ENCODE peak calls at places on chromosomes 16 and 17, in five cellular contexts. One of them, this sample, is unnamed. For H3K27me3, the result is how much of the 10 kb centered on the place peaks cover.

GRCh38 chr16:55717326-55717725 is 61.5 kb downstream of the SLC6A2 start:
- DNase-seq in HCT116: no peak
- DNase-seq in Panc1: no peak
- DNase-seq in IMR-90: no peak
- DNase-seq in GM12878: no peak
- DNase-seq in this sample: no peak

GRCh38 chr16:79762217-79762616 is 161.7 kb upstream of the MAF start:
- DNase-seq in HCT116: no peak
- DNase-seq in Panc1: no peak
- DNase-seq in IMR-90: no peak
- DNase-seq in GM12878: no peak
- DNase-seq in this sample: no peak

GRCh38 chr17:9022553-9023388 is 1.5 kb downstream of the NTN1 start:
- DNase-seq in HCT116: no peak
- DNase-seq in Panc1: no peak
- DNase-seq in IMR-90: no peak
- DNase-seq in GM12878: no peak
- DNase-seq in this sample: no peak

GRCh38 chr17:4782652-4783051 is 3.5 kb downstream of the VMO1 start:
- DNase-seq in HCT116: no peak
- DNase-seq in Panc1: no peak
- DNase-seq in IMR-90: no peak
- DNase-seq in GM12878: no peak
- DNase-seq in this sample: no peak

GRCh38 chr16:69930117-69930776 is 20.9 kb upstream of the CLEC18A start:
- DNase-seq in HCT116: peak
- DNase-seq in Panc1: no peak
- DNase-seq in IMR-90: peak
- DNase-seq in GM12878: no peak
- DNase-seq in this sample: peak

GRCh38 chr16:60127196-60127595 is 1393.1 kb upstream of the GOT2 start:
- DNase-seq in HCT116: no peak
- DNase-seq in Panc1: no peak
- DNase-seq in IMR-90: no peak
- DNase-seq in GM12878: no peak
- DNase-seq in this sample: no peak

GRCh38 chr17:39744075-39744835 is 6.5 kb downstream of the GRB7 start:
- DNase-seq in HCT116: no peak
- DNase-seq in Panc1: no peak
- DNase-seq in IMR-90: no peak
- DNase-seq in GM12878: no peak
- DNase-seq in this sample: no peak

GRCh38 chr16:83211711-83212110 is 584.9 kb downstream of the CDH13 start:
- DNase-seq in HCT116: no peak
- DNase-seq in Panc1: no peak
- DNase-seq in IMR-90: no peak
- DNase-seq in GM12878: no peak
- DNase-seq in this sample: no peak

GRCh38 chr17:76090517-76091135 is 11.6 kb downstream of the ZACN start:
- DNase-seq in HCT116: no peak
- DNase-seq in Panc1: no peak
- DNase-seq in IMR-90: no peak
- DNase-seq in GM12878: no peak
- DNase-seq in this sample: no peak

GRCh38 chr16:11254913-11255736 is 879 bp downstream of the SOCS1 start:
- DNase-seq in HCT116: no peak
- DNase-seq in Panc1: no peak
- DNase-seq in IMR-90: peak
- DNase-seq in GM12878: no peak
- DNase-seq in this sample: peak

GRCh38 chr16:58492735-58493134 is 7.2 kb upstream of the NDRG4 start:
- DNase-seq in HCT116: no peak
- DNase-seq in Panc1: no peak
- DNase-seq in IMR-90: no peak
- DNase-seq in GM12878: no peak
- DNase-seq in this sample: no peak

GRCh38 chr17:75611746-75612437 is 21.3 kb upstream of the SMIM5 start:
- DNase-seq in HCT116: no peak
- DNase-seq in Panc1: no peak
- DNase-seq in IMR-90: no peak
- DNase-seq in GM12878: no peak
- DNase-seq in this sample: no peak

GRCh38 chr16:27764427-27764826 is 214.5 kb downstream of the KATNIP start:
- DNase-seq in HCT116: no peak
- DNase-seq in Panc1: no peak
- DNase-seq in IMR-90: no peak
- DNase-seq in GM12878: no peak
- DNase-seq in this sample: no peak

GRCh38 chr16:57062329-57062728 is 30.1 kb upstream of the CPNE2 start:
- DNase-seq in HCT116: no peak
- DNase-seq in Panc1: no peak
- DNase-seq in IMR-90: no peak
- DNase-seq in GM12878: no peak
- DNase-seq in this sample: no peak

GRCh38 chr17:49217651-49218413 is 7.3 kb downstream of the ABI3 start:
- DNase-seq in HCT116: no peak
- DNase-seq in Panc1: no peak
- DNase-seq in IMR-90: no peak
- DNase-seq in GM12878: peak
- DNase-seq in this sample: no peak

GRCh38 chr16:85486256-85486915 is 126.7 kb upstream of the GSE1 start:
- DNase-seq in HCT116: no peak
- DNase-seq in Panc1: no peak
- DNase-seq in IMR-90: no peak
- DNase-seq in GM12878: no peak
- DNase-seq in this sample: no peak

GRCh38 chr16:1031666-1032065 is 40.9 kb upstream of the SSTR5 start:
- DNase-seq in HCT116: no peak
- DNase-seq in Panc1: no peak
- DNase-seq in IMR-90: no peak
- DNase-seq in GM12878: no peak
- DNase-seq in this sample: no peak
- H3K27me3 ChIP-seq in HCT116: under half
- H3K27me3 ChIP-seq in Panc1: under half
- H3K27me3 ChIP-seq in IMR-90: under half
- H3K27me3 ChIP-seq in GM12878: under half
- H3K27me3 ChIP-seq in this sample: under half

GRCh38 chr16:20318006-20318405 is 9.3 kb downstream of the GP2 start:
- DNase-seq in HCT116: no peak
- DNase-seq in Panc1: no peak
- DNase-seq in IMR-90: no peak
- DNase-seq in GM12878: no peak
- DNase-seq in this sample: no peak
- H3K4me3 ChIP-seq in HCT116: no peak
- H3K4me3 ChIP-seq in Panc1: no peak
- H3K4me3 ChIP-seq in IMR-90: no peak
- H3K4me3 ChIP-seq in GM12878: no peak
- H3K4me3 ChIP-seq in this sample: no peak

DNA sequence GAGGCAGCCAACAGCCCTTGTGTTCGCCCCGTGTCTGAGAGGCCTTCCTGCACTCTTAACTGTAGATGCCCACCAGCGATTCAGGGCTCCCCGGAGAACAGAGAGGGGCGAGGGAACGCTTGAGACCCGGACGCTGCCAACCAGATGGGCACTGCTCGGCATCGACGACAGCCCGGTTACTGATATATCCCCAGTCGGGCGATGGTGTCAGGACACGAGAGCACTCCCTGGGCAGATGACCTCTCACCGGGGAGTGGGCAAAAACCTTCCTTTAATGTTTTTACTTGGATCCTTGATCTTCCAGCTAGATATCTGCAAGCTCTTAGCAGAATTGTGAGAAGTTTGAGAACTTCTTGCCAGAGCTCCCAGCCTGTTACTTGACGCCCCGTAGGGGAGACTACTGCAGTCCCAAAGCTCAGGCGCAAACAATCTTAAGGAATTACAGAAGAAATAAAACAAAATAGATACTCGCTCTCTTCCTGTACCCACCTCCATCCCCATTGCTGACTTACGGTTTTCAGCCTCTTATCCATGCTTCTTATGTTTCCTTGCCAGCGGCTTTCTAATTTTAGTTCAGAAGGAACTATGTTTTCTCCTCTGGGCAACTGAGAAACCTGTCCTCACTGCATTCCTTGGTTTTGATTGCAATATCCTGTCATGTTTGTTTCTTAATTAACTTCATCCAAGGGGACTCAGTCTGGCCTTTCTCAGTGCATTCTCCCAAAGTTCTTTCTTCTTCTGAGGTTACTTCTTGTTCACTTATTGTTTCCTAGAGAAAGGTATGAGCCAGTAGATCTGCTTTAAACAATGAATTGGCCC is 845 bp downstream of the SP2 start:
- DNase-seq in HCT116: no peak
- DNase-seq in Panc1: no peak
- DNase-seq in IMR-90: peak
- DNase-seq in GM12878: no peak
- DNase-seq in this sample: peak
- TF ChIP-seq CTCF in HCT116: no peak
- TF ChIP-seq CTCF in Panc1: no peak
- TF ChIP-seq CTCF in IMR-90: no peak
- TF ChIP-seq CTCF in GM12878: no peak
- TF ChIP-seq CTCF in this sample: no peak

DNA sequence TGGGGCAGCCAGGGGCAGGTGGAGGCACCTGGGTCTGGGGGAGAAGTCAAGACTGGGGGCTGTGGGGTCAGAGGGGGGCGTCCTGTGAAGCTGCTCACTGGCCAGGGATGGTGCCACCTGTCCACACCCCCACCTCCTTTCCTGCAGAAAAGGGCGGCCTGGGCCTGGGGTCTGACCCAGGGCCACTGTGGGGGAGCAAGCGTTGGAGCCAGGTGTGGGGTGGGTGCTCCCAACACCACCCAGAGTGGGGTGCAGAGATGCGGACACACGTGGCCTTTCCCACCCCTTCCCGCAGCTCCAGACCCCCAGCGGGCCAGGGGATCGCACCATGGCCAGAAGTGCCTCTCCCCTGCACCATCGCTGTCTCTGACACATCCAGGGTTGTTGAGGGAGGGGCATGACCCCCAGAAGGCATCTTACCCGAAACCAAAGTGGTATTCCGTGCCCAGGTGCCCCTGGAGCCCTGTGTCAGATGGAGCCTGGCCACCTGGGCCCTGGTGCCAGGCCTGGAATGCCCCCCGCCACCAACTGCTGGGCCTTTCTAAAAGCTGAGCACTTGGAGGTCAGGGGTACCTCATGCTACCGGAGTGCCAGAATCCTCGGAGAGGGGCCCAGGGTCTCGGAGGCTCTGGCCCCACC is 2.6 kb upstream of the SLC16A3 start:
- DNase-seq in HCT116: no peak
- DNase-seq in Panc1: no peak
- DNase-seq in IMR-90: no peak
- DNase-seq in GM12878: no peak
- DNase-seq in this sample: no peak
- H3K27me3 ChIP-seq in HCT116: under half
- H3K27me3 ChIP-seq in Panc1: under half
- H3K27me3 ChIP-seq in IMR-90: under half
- H3K27me3 ChIP-seq in GM12878: under half
- H3K27me3 ChIP-seq in this sample: under half

GRCh38 chr16:62404857-62405611 is 368.8 kb upstream of the CDH8 start:
- DNase-seq in HCT116: no peak
- DNase-seq in Panc1: no peak
- DNase-seq in IMR-90: no peak
- DNase-seq in GM12878: no peak
- DNase-seq in this sample: no peak
- H3K4me3 ChIP-seq in HCT116: no peak
- H3K4me3 ChIP-seq in Panc1: no peak
- H3K4me3 ChIP-seq in IMR-90: no peak
- H3K4me3 ChIP-seq in GM12878: no peak
- H3K4me3 ChIP-seq in this sample: no peak

GRCh38 chr16:67447508-67448076 is 16.7 kb downstream of the HSD11B2 start:
- DNase-seq in HCT116: peak
- DNase-seq in Panc1: no peak
- DNase-seq in IMR-90: peak
- DNase-seq in GM12878: peak
- DNase-seq in this sample: peak
- TF ChIP-seq CTCF in HCT116: peak
- TF ChIP-seq CTCF in Panc1: peak
- TF ChIP-seq CTCF in IMR-90: peak
- TF ChIP-seq CTCF in GM12878: peak
- TF ChIP-seq CTCF in this sample: peak